ENCODE peak calls at places on chromosomes 13 and 19, in ten cellular contexts. One of them, this sample, is unnamed. For H3K36me3, the result is how much of the 10 kb centered on the place peaks cover.

GRCh38 chr19:5360003-5360820 is 19.6 kb upstream of the PTPRS start:
- DNase-seq in HCT116: no peak
- DNase-seq in breast epithelium: no peak
- DNase-seq in body of pancreas: no peak
- DNase-seq in right lobe of liver: no peak
- DNase-seq in K562: no peak
- DNase-seq in transverse colon: no peak
- DNase-seq in tibial nerve: no peak
- DNase-seq in adrenal gland: peak
- DNase-seq in sigmoid colon: no peak
- DNase-seq in this sample: no peak

GRCh38 chr19:47045867-47046470 is 2.5 kb downstream of the TMEM160 start:
- DNase-seq in transverse colon: no peak
- DNase-seq in right lobe of liver: no peak
- DNase-seq in K562: no peak
- DNase-seq in body of pancreas: no peak
- DNase-seq in HCT116: no peak
- DNase-seq in breast epithelium: no peak
- DNase-seq in tibial nerve: no peak
- DNase-seq in sigmoid colon: no peak
- DNase-seq in adrenal gland: no peak
- DNase-seq in this sample: no peak

GRCh38 chr13:75754936-75755335 is 118.8 kb downstream of the LMO7 start:
- DNase-seq in body of pancreas: no peak
- DNase-seq in adrenal gland: no peak
- DNase-seq in right lobe of liver: no peak
- DNase-seq in sigmoid colon: no peak
- DNase-seq in HCT116: no peak
- DNase-seq in breast epithelium: no peak
- DNase-seq in K562: no peak
- DNase-seq in transverse colon: no peak
- DNase-seq in tibial nerve: no peak
- DNase-seq in this sample: no peak

GRCh38 chr13:24202215-24202614 is 41.7 kb downstream of the SPATA13 start:
- DNase-seq in sigmoid colon: no peak
- DNase-seq in right lobe of liver: no peak
- DNase-seq in adrenal gland: no peak
- DNase-seq in tibial nerve: no peak
- DNase-seq in transverse colon: peak
- DNase-seq in K562: no peak
- DNase-seq in body of pancreas: peak
- DNase-seq in HCT116: no peak
- DNase-seq in breast epithelium: no peak
- DNase-seq in this sample: no peak

GRCh38 chr13:110771194-110771593 is 57.7 kb downstream of the ING1 start:
- DNase-seq in body of pancreas: no peak
- DNase-seq in HCT116: no peak
- DNase-seq in right lobe of liver: no peak
- DNase-seq in transverse colon: no peak
- DNase-seq in adrenal gland: peak
- DNase-seq in tibial nerve: no peak
- DNase-seq in breast epithelium: no peak
- DNase-seq in sigmoid colon: no peak
- DNase-seq in K562: no peak
- DNase-seq in this sample: no peak

GRCh38 chr19:31264379-31264778 is 84.9 kb downstream of the TSHZ3 start:
- DNase-seq in adrenal gland: no peak
- DNase-seq in right lobe of liver: no peak
- DNase-seq in K562: no peak
- DNase-seq in transverse colon: no peak
- DNase-seq in body of pancreas: no peak
- DNase-seq in breast epithelium: peak
- DNase-seq in tibial nerve: no peak
- DNase-seq in sigmoid colon: peak
- DNase-seq in HCT116: no peak
- DNase-seq in this sample: peak

GRCh38 chr19:11096210-11096841 is 7.1 kb downstream of the LDLR start:
- DNase-seq in transverse colon: peak
- DNase-seq in sigmoid colon: peak
- DNase-seq in breast epithelium: no peak
- DNase-seq in tibial nerve: no peak
- DNase-seq in body of pancreas: no peak
- DNase-seq in adrenal gland: peak
- DNase-seq in K562: no peak
- DNase-seq in HCT116: no peak
- DNase-seq in right lobe of liver: no peak
- DNase-seq in this sample: peak

GRCh38 chr13:34343413-34343812 is 525.5 kb downstream of the RFC3 start:
- DNase-seq in K562: no peak
- DNase-seq in transverse colon: no peak
- DNase-seq in tibial nerve: no peak
- DNase-seq in body of pancreas: no peak
- DNase-seq in adrenal gland: peak
- DNase-seq in breast epithelium: no peak
- DNase-seq in HCT116: no peak
- DNase-seq in sigmoid colon: no peak
- DNase-seq in right lobe of liver: no peak
- DNase-seq in this sample: no peak

GRCh38 chr19:21326169-21326568 is 3.0 kb downstream of the ZNF708 start:
- DNase-seq in tibial nerve: no peak
- DNase-seq in transverse colon: no peak
- DNase-seq in breast epithelium: no peak
- DNase-seq in adrenal gland: no peak
- DNase-seq in K562: no peak
- DNase-seq in right lobe of liver: no peak
- DNase-seq in sigmoid colon: no peak
- DNase-seq in HCT116: no peak
- DNase-seq in body of pancreas: no peak
- DNase-seq in this sample: no peak

GRCh38 chr19:14674764-14675163 is at the start of gene ADGRE3:
- DNase-seq in breast epithelium: no peak
- DNase-seq in K562: no peak
- DNase-seq in adrenal gland: no peak
- DNase-seq in HCT116: no peak
- DNase-seq in sigmoid colon: no peak
- DNase-seq in body of pancreas: no peak
- DNase-seq in tibial nerve: no peak
- DNase-seq in right lobe of liver: no peak
- DNase-seq in transverse colon: no peak
- DNase-seq in this sample: no peak

GRCh38 chr13:52085416-52085815 is 43.5 kb downstream of the NEK5 start:
- DNase-seq in K562: no peak
- DNase-seq in sigmoid colon: no peak
- DNase-seq in tibial nerve: no peak
- DNase-seq in breast epithelium: no peak
- DNase-seq in transverse colon: no peak
- DNase-seq in right lobe of liver: no peak
- DNase-seq in body of pancreas: no peak
- DNase-seq in adrenal gland: no peak
- DNase-seq in HCT116: no peak
- DNase-seq in this sample: no peak

GRCh38 chr19:33202546-33203507 is 8.7 kb downstream of the LRP3 start:
- DNase-seq in body of pancreas: no peak
- DNase-seq in HCT116: no peak
- DNase-seq in breast epithelium: no peak
- DNase-seq in K562: no peak
- DNase-seq in adrenal gland: no peak
- DNase-seq in right lobe of liver: no peak
- DNase-seq in transverse colon: no peak
- DNase-seq in sigmoid colon: no peak
- DNase-seq in tibial nerve: no peak
- DNase-seq in this sample: no peak

GRCh38 chr13:98490195-98490771 is 86.6 kb downstream of the STK24 start:
- DNase-seq in sigmoid colon: no peak
- DNase-seq in K562: no peak
- DNase-seq in tibial nerve: no peak
- DNase-seq in adrenal gland: no peak
- DNase-seq in transverse colon: no peak
- DNase-seq in HCT116: no peak
- DNase-seq in right lobe of liver: no peak
- DNase-seq in body of pancreas: no peak
- DNase-seq in breast epithelium: no peak
- DNase-seq in this sample: no peak
- TF ChIP-seq POLR2A in sigmoid colon: no peak
- TF ChIP-seq POLR2A in K562: no peak
- TF ChIP-seq POLR2A in tibial nerve: no peak
- TF ChIP-seq POLR2A in adrenal gland: no peak
- TF ChIP-seq POLR2A in transverse colon: no peak
- TF ChIP-seq POLR2A in HCT116: no peak
- TF ChIP-seq POLR2A in right lobe of liver: no peak
- TF ChIP-seq POLR2A in body of pancreas: no peak
- TF ChIP-seq POLR2A in breast epithelium: no peak
- TF ChIP-seq POLR2A in this sample: no peak

GRCh38 chr19:40799558-40800338 is 757 bp downstream of the EGLN2 start:
- DNase-seq in adrenal gland: peak
- DNase-seq in right lobe of liver: peak
- DNase-seq in K562: no peak
- DNase-seq in body of pancreas: no peak
- DNase-seq in transverse colon: no peak
- DNase-seq in sigmoid colon: peak
- DNase-seq in tibial nerve: no peak
- DNase-seq in breast epithelium: no peak
- DNase-seq in HCT116: no peak
- DNase-seq in this sample: no peak

GRCh38 chr19:40800339-40800996 is 1.5 kb downstream of the EGLN2 start:
- DNase-seq in K562: no peak
- DNase-seq in sigmoid colon: no peak
- DNase-seq in tibial nerve: no peak
- DNase-seq in HCT116: no peak
- DNase-seq in adrenal gland: no peak
- DNase-seq in right lobe of liver: no peak
- DNase-seq in breast epithelium: no peak
- DNase-seq in body of pancreas: no peak
- DNase-seq in transverse colon: no peak
- DNase-seq in this sample: no peak

GRCh38 chr19:40801449-40802299 is 2.7 kb downstream of the EGLN2 start:
- DNase-seq in K562: no peak
- DNase-seq in transverse colon: no peak
- DNase-seq in breast epithelium: no peak
- DNase-seq in HCT116: no peak
- DNase-seq in adrenal gland: no peak
- DNase-seq in sigmoid colon: no peak
- DNase-seq in tibial nerve: no peak
- DNase-seq in body of pancreas: no peak
- DNase-seq in right lobe of liver: no peak
- DNase-seq in this sample: no peak

GRCh38 chr19:40802300-40803169 is 3.5 kb downstream of the EGLN2 start:
- DNase-seq in adrenal gland: peak
- DNase-seq in body of pancreas: no peak
- DNase-seq in breast epithelium: no peak
- DNase-seq in right lobe of liver: no peak
- DNase-seq in transverse colon: peak
- DNase-seq in sigmoid colon: peak
- DNase-seq in HCT116: no peak
- DNase-seq in tibial nerve: no peak
- DNase-seq in K562: no peak
- DNase-seq in this sample: peak

DNA sequence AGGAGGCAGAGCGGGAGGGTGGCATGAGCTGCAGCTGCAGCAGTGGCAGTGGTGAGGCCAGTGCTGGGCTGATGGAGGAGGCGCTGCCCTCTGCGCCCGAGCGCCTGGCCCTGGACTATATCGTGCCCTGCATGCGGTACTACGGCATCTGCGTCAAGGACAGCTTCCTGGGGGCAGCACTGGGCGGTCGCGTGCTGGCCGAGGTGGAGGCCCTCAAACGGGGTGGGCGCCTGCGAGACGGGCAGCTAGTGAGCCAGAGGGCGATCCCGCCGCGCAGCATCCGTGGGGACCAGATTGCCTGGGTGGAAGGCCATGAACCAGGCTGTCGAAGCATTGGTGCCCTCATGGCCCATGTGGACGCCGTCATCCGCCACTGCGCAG is 2.0 kb downstream of the EGLN2 start:
- DNase-seq in sigmoid colon: no peak
- DNase-seq in body of pancreas: no peak
- DNase-seq in K562: no peak
- DNase-seq in transverse colon: no peak
- DNase-seq in right lobe of liver: no peak
- DNase-seq in tibial nerve: no peak
- DNase-seq in adrenal gland: no peak
- DNase-seq in breast epithelium: no peak
- DNase-seq in HCT116: no peak
- DNase-seq in this sample: no peak
- H3K27ac ChIP-seq in sigmoid colon: peak
- H3K27ac ChIP-seq in body of pancreas: no peak
- H3K27ac ChIP-seq in K562: peak
- H3K27ac ChIP-seq in transverse colon: peak
- H3K27ac ChIP-seq in right lobe of liver: no peak
- H3K27ac ChIP-seq in tibial nerve: peak
- H3K27ac ChIP-seq in adrenal gland: peak
- H3K27ac ChIP-seq in breast epithelium: peak
- H3K27ac ChIP-seq in HCT116: peak
- H3K27ac ChIP-seq in this sample: peak

DNA sequence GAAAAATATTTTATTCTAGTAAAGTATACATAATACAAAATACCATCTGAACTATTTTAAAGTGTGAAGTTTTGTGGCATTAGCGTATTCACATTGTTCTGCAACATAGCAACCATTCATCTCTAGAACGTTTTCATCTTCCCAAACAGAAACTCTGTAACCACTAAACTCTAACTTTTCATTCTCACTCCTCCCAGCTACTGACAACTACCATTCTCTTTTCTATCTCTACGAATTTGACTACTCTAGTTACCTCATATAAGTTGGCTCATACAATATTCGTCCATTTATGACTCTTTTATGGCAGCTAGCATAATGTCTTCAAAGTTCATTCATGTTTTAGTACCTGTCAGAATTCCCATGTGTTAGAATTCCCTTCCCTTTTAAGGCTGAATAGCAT is 150.5 kb upstream of the MIR17HG start:
- DNase-seq in HCT116: no peak
- DNase-seq in right lobe of liver: no peak
- DNase-seq in body of pancreas: no peak
- DNase-seq in sigmoid colon: no peak
- DNase-seq in transverse colon: no peak
- DNase-seq in K562: no peak
- DNase-seq in adrenal gland: no peak
- DNase-seq in breast epithelium: no peak
- DNase-seq in tibial nerve: no peak
- DNase-seq in this sample: no peak
- H3K36me3 ChIP-seq in HCT116: under half
- H3K36me3 ChIP-seq in right lobe of liver: under half
- H3K36me3 ChIP-seq in body of pancreas: under half
- H3K36me3 ChIP-seq in sigmoid colon: under half
- H3K36me3 ChIP-seq in transverse colon: under half
- H3K36me3 ChIP-seq in K562: under half
- H3K36me3 ChIP-seq in adrenal gland: under half
- H3K36me3 ChIP-seq in breast epithelium: under half
- H3K36me3 ChIP-seq in tibial nerve: under half
- H3K36me3 ChIP-seq in this sample: under half

DNA sequence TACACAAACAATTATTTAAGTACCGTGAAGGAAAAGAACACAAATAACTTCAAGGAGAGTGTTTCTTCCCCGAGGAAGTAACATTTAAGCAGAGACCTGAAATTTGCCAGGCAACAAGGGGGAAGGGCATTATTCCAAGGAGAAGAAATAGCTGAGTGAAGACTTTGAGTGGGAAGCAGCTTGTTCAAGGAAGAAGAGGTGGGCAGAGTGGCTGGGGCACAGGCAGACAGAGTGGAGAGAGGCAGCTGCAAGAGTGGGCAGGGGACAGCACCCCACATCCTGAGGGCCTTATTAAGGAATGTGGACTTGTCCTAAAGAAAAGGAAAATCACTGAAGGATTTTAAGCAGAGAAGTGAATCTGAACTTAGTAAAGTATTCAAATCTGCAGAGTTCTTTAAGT is 4.7 kb upstream of the DCLK1 start:
- DNase-seq in K562: no peak
- DNase-seq in transverse colon: no peak
- DNase-seq in tibial nerve: no peak
- DNase-seq in HCT116: no peak
- DNase-seq in breast epithelium: no peak
- DNase-seq in sigmoid colon: no peak
- DNase-seq in body of pancreas: no peak
- DNase-seq in right lobe of liver: no peak
- DNase-seq in adrenal gland: no peak
- DNase-seq in this sample: no peak
- TF ChIP-seq POLR2A in K562: no peak
- TF ChIP-seq POLR2A in transverse colon: no peak
- TF ChIP-seq POLR2A in tibial nerve: no peak
- TF ChIP-seq POLR2A in HCT116: no peak
- TF ChIP-seq POLR2A in breast epithelium: no peak
- TF ChIP-seq POLR2A in sigmoid colon: no peak
- TF ChIP-seq POLR2A in body of pancreas: no peak
- TF ChIP-seq POLR2A in right lobe of liver: no peak
- TF ChIP-seq POLR2A in adrenal gland: no peak
- TF ChIP-seq POLR2A in this sample: no peak

This sample was measured in uterus.